ENCODE peak calls at places on chromosomes 1 and 21, in four cellular contexts. O is lower lobe of right lung, V is stomach, X is heart right ventricle. A is an unnamed sample.

GRCh38 chr1:211323156-211324063 is 3.2 kb upstream of the TRAF5 start:
- DNase-seq in V (peak; percentile 70), X (no peak), O (no peak), A (no peak)

GRCh38 chr1:56510642-56511021 is 68.7 kb downstream of the PLPP3 start:
- DNase-seq in X (no peak), O (no peak), V (no peak), A (no peak)

GRCh38 chr1:202812176-202813026 is 1.6 kb downstream of the PCAT6 start:
- DNase-seq in O (no peak), X (no peak), V (no peak), A (no peak)

GRCh38 chr21:40173833-40174232 is 306.6 kb downstream of the PCP4 start:
- DNase-seq in V (no peak), X (no peak), O (no peak), A (no peak)

GRCh38 chr1:231176421-231176820 is 14.6 kb downstream of the TRIM67 start:
- DNase-seq in O (no peak), V (no peak), X (no peak), A (no peak)

GRCh38 chr1:115426271-115426771 is 88.3 kb upstream of the NGF start:
- DNase-seq in V (no peak), X (peak; percentile 67), O (no peak), A (peak; percentile 93)

GRCh38 chr1:100443739-100444571 is 91.6 kb downstream of the CDC14A start:
- DNase-seq in X (no peak), V (no peak), O (no peak), A (no peak)

GRCh38 chr1:180636138-180636537 is 4.3 kb downstream of the XPR1 start:
- DNase-seq in O (no peak), V (no peak), X (no peak), A (no peak)

GRCh38 chr1:115282825-115283224 is 55.2 kb downstream of the NGF start:
- DNase-seq in O (no peak), X (peak; percentile 76), V (peak; percentile 26), A (peak; percentile 93)

GRCh38 chr1:171485375-171486047 is at the start of gene PRRC2C:
- DNase-seq in O (peak; percentile 98), X (peak; percentile 97), V (peak; percentile 99), A (peak; percentile 98)

GRCh38 chr1:171488190-171488929 is 3.0 kb downstream of the PRRC2C start:
- DNase-seq in X (no peak), V (no peak), O (no peak), A (no peak)

GRCh38 chr1:171487038-171487437 is 1.7 kb downstream of the PRRC2C start:
- DNase-seq in O (no peak), X (no peak), V (no peak), A (no peak)

GRCh38 chr1:171486048-171486519 is 754 bp downstream of the PRRC2C start:
- DNase-seq in X (no peak), V (peak; percentile 27), O (no peak), A (no peak)

GRCh38 chr1:171484760-171485374 is 463 bp upstream of the PRRC2C start:
- DNase-seq in X (no peak), O (no peak), V (no peak), A (no peak)
- TF ChIP-seq CTCF in X (no peak), O (no peak), V (no peak), A (peak; percentile 64)

GRCh38 chr21:42739061-42739931 is 85.9 kb downstream of the PDE9A start:
- DNase-seq in X (no peak), V (no peak), O (no peak), A (no peak)
- H3K27ac ChIP-seq in X (no peak overlapping the region), V (peak overlapping the region; percentile 78), O (peak overlapping the region; percentile 85), A (peak overlapping the region; percentile 51)

GRCh38 chr21:34743831-34744230 is 75.0 kb downstream of the CLIC6 start:
- DNase-seq in V (peak; percentile 63), O (no peak), X (no peak), A (peak; percentile 68)

GRCh38 chr21:34744801-34745200 is 76.0 kb downstream of the CLIC6 start:
- DNase-seq in V (no peak), O (no peak), X (no peak), A (no peak)

GRCh38 chr21:34743285-34743684 is 74.5 kb downstream of the CLIC6 start:
- DNase-seq in O (no peak), X (no peak), V (no peak), A (no peak)

GRCh38 chr21:34745557-34746255 is 76.9 kb downstream of the CLIC6 start:
- DNase-seq in O (peak; percentile 80), X (peak; percentile 47), V (peak; percentile 73), A (peak; percentile 85)

GRCh38 chr21:34748862-34749261 is 80.1 kb downstream of the CLIC6 start:
- DNase-seq in O (no peak), X (no peak), V (no peak), A (no peak)
- H3K27me3 ChIP-seq in O (no peaks in the 10 kb centered on the region), X (peaks cover 9% of the 10 kb centered on the region), V (no peaks in the 10 kb centered on the region), A (no peaks in the 10 kb centered on the region)

GRCh38 chr1:68047659-68048026 is 2.8 kb downstream of the DIRAS3 start:
- DNase-seq in V (no peak), X (no peak), O (no peak), A (no peak)

GRCh38 chr1:68045511-68046180 is 4.8 kb downstream of the DIRAS3 start:
- DNase-seq in X (no peak), V (no peak), O (no peak), A (no peak)

GRCh38 chr1:68043443-68044090 is 6.9 kb downstream of the DIRAS3 start:
- DNase-seq in O (no peak), V (no peak), X (no peak), A (no peak)

GRCh38 chr1:68046885-68047658 is 3.4 kb downstream of the DIRAS3 start:
- DNase-seq in V (no peak), X (no peak), O (no peak), A (no peak)

GRCh38 chr1:68046423-68046822 is 4.0 kb downstream of the DIRAS3 start:
- DNase-seq in V (no peak), X (no peak), O (no peak), A (no peak)
- TF ChIP-seq CTCF in V (no peak), X (no peak), O (no peak), A (no peak)

GRCh38 chr1:154237435-154237834 is 16.7 kb downstream of the UBAP2L start:
- DNase-seq in O (no peak), V (no peak), X (no peak), A (no peak)
- H3K27ac ChIP-seq in O (no peak overlapping the region), V (no peak overlapping the region), X (no peak overlapping the region), A (no peak overlapping the region)

DNA sequence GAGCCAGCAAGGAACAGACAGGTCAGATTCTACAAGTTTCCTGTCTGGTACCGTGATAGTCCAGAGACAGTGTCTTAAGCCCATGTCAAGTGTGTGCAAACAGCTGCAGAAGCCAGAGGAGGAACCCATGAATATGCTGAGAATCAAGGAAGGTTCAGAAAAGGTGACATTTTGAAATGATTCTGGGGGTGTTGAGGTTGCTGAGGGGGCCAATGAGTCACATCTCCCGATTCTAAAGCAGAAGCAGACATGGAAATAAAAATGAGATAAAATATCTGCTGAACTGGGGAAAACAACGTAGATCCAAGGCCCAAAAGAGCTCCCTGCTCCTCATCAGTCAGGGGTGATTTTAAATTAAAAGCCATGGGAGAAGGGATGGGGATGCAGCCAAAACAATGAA is 15.8 kb upstream of the SYT6 start:
- DNase-seq in X (no peak), O (no peak), V (no peak), A (no peak)
- H3K27me3 ChIP-seq in X (no peaks in the 10 kb centered on the region), O (no peaks in the 10 kb centered on the region), V (no peaks in the 10 kb centered on the region), A (no peaks in the 10 kb centered on the region)

GRCh38 chr1:59565611-59566410 is 248.9 kb upstream of the HOOK1 start:
- DNase-seq in V (no peak), O (no peak), X (no peak), A (no peak)

GRCh38 chr1:59569198-59569597 is 245.6 kb upstream of the HOOK1 start:
- DNase-seq in O (no peak), X (no peak), V (no peak), A (no peak)

GRCh38 chr1:59564192-59564891 is 250.4 kb upstream of the HOOK1 start:
- DNase-seq in V (no peak), O (no peak), X (no peak), A (no peak)

GRCh38 chr1:59570524-59570923 is 244.2 kb upstream of the HOOK1 start:
- DNase-seq in X (no peak), V (no peak), O (no peak), A (no peak)

GRCh38 chr1:59568158-59568935 is 246.4 kb upstream of the HOOK1 start:
- DNase-seq in O (no peak), X (no peak), V (no peak), A (no peak)
- TF ChIP-seq CTCF in O (no peak), X (no peak), V (no peak), A (peak; percentile 37)

GRCh38 chr1:109539676-109540075 is at the start of gene GPR61:
- DNase-seq in X (no peak), V (no peak), O (no peak), A (no peak)
- H3K27ac ChIP-seq in X (no peak within 1 kb of the TSS), V (no peak within 1 kb of the TSS), O (no peak within 1 kb of the TSS), A (no peak within 1 kb of the TSS)

GRCh38 chr1:232344791-232345399 is 285.0 kb downstream of the SIPA1L2 start:
- DNase-seq in O (no peak), V (no peak), X (no peak), A (no peak)

GRCh38 chr1:232339077-232339476 is 290.9 kb downstream of the SIPA1L2 start:
- DNase-seq in O (no peak), V (no peak), X (no peak), A (no peak)

GRCh38 chr1:232335261-232335660 is 294.7 kb downstream of the SIPA1L2 start:
- DNase-seq in V (no peak), X (no peak), O (no peak), A (no peak)

GRCh38 chr1:232335751-232336274 is 294.1 kb downstream of the SIPA1L2 start:
- DNase-seq in V (no peak), X (no peak), O (no peak), A (no peak)

GRCh38 chr1:232340448-232340847 is 289.5 kb downstream of the SIPA1L2 start:
- DNase-seq in O (no peak), X (no peak), V (no peak), A (no peak)
- H3K27me3 ChIP-seq in O (no peaks in the 10 kb centered on the region), X (no peaks in the 10 kb centered on the region), V (peaks cover 5% of the 10 kb centered on the region), A (no peaks in the 10 kb centered on the region)

A was measured in right atrium auricular region.